ENCODE peak calls at places on chromosome 1, in seven cellular contexts. One of them, this sample, is unnamed.

GRCh38 chr1:25001125-25001915 is 71.2 kb upstream of the RUNX3 start:
- DNase-seq in renal cortical epithelial cell: no peak
- DNase-seq in activated gamma-delta T cell treated with anti-CD3 and anti-CD28 coated beads, Interleukin-2, amount 50 U/mL, for 16 hours: peak
- DNase-seq in activated CD4-positive, alpha-beta T cell treated with anti-CD3 and anti-CD28 coated beads, Interleukin-2, amount 50 U/mL, for 48 hours: peak
- DNase-seq in H4: no peak
- DNase-seq in cerebellum: no peak
- DNase-seq in cardiac fibroblast: no peak
- DNase-seq in this sample: no peak

GRCh38 chr1:172601046-172601630 is 57.8 kb upstream of the FASLG start:
- DNase-seq in renal cortical epithelial cell: no peak
- DNase-seq in activated gamma-delta T cell treated with anti-CD3 and anti-CD28 coated beads, Interleukin-2, amount 50 U/mL, for 16 hours: no peak
- DNase-seq in activated CD4-positive, alpha-beta T cell treated with anti-CD3 and anti-CD28 coated beads, Interleukin-2, amount 50 U/mL, for 48 hours: no peak
- DNase-seq in H4: no peak
- DNase-seq in cerebellum: no peak
- DNase-seq in cardiac fibroblast: no peak
- DNase-seq in this sample: no peak

GRCh38 chr1:20390589-20391331 is 95.2 kb downstream of the CAMK2N1 start:
- DNase-seq in renal cortical epithelial cell: peak
- DNase-seq in activated gamma-delta T cell treated with anti-CD3 and anti-CD28 coated beads, Interleukin-2, amount 50 U/mL, for 16 hours: no peak
- DNase-seq in activated CD4-positive, alpha-beta T cell treated with anti-CD3 and anti-CD28 coated beads, Interleukin-2, amount 50 U/mL, for 48 hours: no peak
- DNase-seq in H4: peak
- DNase-seq in cerebellum: no peak
- DNase-seq in cardiac fibroblast: peak
- DNase-seq in this sample: no peak

GRCh38 chr1:116255933-116256649 is 117.0 kb upstream of the ATP1A1 start:
- DNase-seq in renal cortical epithelial cell: peak
- DNase-seq in activated gamma-delta T cell treated with anti-CD3 and anti-CD28 coated beads, Interleukin-2, amount 50 U/mL, for 16 hours: no peak
- DNase-seq in activated CD4-positive, alpha-beta T cell treated with anti-CD3 and anti-CD28 coated beads, Interleukin-2, amount 50 U/mL, for 48 hours: no peak
- DNase-seq in H4: no peak
- DNase-seq in cerebellum: no peak
- DNase-seq in cardiac fibroblast: no peak
- DNase-seq in this sample: no peak

GRCh38 chr1:2279210-2279639 is 51.1 kb downstream of the SKI start:
- DNase-seq in renal cortical epithelial cell: peak
- DNase-seq in activated gamma-delta T cell treated with anti-CD3 and anti-CD28 coated beads, Interleukin-2, amount 50 U/mL, for 16 hours: no peak
- DNase-seq in activated CD4-positive, alpha-beta T cell treated with anti-CD3 and anti-CD28 coated beads, Interleukin-2, amount 50 U/mL, for 48 hours: no peak
- DNase-seq in H4: no peak
- DNase-seq in cerebellum: no peak
- DNase-seq in cardiac fibroblast: peak
- DNase-seq in this sample: peak

GRCh38 chr1:8342325-8342724 is 24.4 kb downstream of the SLC45A1 start:
- DNase-seq in renal cortical epithelial cell: no peak
- DNase-seq in activated gamma-delta T cell treated with anti-CD3 and anti-CD28 coated beads, Interleukin-2, amount 50 U/mL, for 16 hours: no peak
- DNase-seq in activated CD4-positive, alpha-beta T cell treated with anti-CD3 and anti-CD28 coated beads, Interleukin-2, amount 50 U/mL, for 48 hours: no peak
- DNase-seq in H4: no peak
- DNase-seq in cerebellum: no peak
- DNase-seq in cardiac fibroblast: peak
- DNase-seq in this sample: peak

GRCh38 chr1:63984257-63984626 is 210.4 kb downstream of the ROR1 start:
- DNase-seq in renal cortical epithelial cell: peak
- DNase-seq in activated gamma-delta T cell treated with anti-CD3 and anti-CD28 coated beads, Interleukin-2, amount 50 U/mL, for 16 hours: no peak
- DNase-seq in activated CD4-positive, alpha-beta T cell treated with anti-CD3 and anti-CD28 coated beads, Interleukin-2, amount 50 U/mL, for 48 hours: no peak
- DNase-seq in H4: peak
- DNase-seq in cerebellum: no peak
- DNase-seq in cardiac fibroblast: no peak
- DNase-seq in this sample: no peak

GRCh38 chr1:119504831-119505230 is 2.2 kb upstream of the HSD3B1 start:
- DNase-seq in renal cortical epithelial cell: no peak
- DNase-seq in activated gamma-delta T cell treated with anti-CD3 and anti-CD28 coated beads, Interleukin-2, amount 50 U/mL, for 16 hours: no peak
- DNase-seq in activated CD4-positive, alpha-beta T cell treated with anti-CD3 and anti-CD28 coated beads, Interleukin-2, amount 50 U/mL, for 48 hours: no peak
- DNase-seq in H4: no peak
- DNase-seq in cerebellum: no peak
- DNase-seq in cardiac fibroblast: no peak
- DNase-seq in this sample: no peak

GRCh38 chr1:56915960-56916359 is 49.9 kb downstream of the C8B start:
- DNase-seq in renal cortical epithelial cell: peak
- DNase-seq in activated gamma-delta T cell treated with anti-CD3 and anti-CD28 coated beads, Interleukin-2, amount 50 U/mL, for 16 hours: no peak
- DNase-seq in activated CD4-positive, alpha-beta T cell treated with anti-CD3 and anti-CD28 coated beads, Interleukin-2, amount 50 U/mL, for 48 hours: no peak
- DNase-seq in H4: no peak
- DNase-seq in cerebellum: no peak
- DNase-seq in cardiac fibroblast: no peak
- DNase-seq in this sample: no peak

This sample was measured in SJSA1.